ENCODE peak calls at places on chromosome 6, in six cellular contexts. C is AG10803, U is A673, S is HFF-Myc, W is cardiac fibroblast, I is foreskin fibroblast. K is an unnamed sample.

GRCh38 chr6:97292671-97293070 is 9.7 kb upstream of the MMS22L start:
- DNase-seq in C (peak), U (no peak), S (peak), W (no peak), I (peak), K (no peak)

GRCh38 chr6:2862712-2863174 is 21.1 kb upstream of the SERPINB1 start:
- DNase-seq in C (no peak), U (no peak), S (no peak), W (no peak), I (peak), K (no peak)

GRCh38 chr6:46184114-46184513 is 13.3 kb upstream of the ENPP5 start:
- DNase-seq in C (peak), U (no peak), S (peak), W (peak), I (peak), K (peak)

GRCh38 chr6:66173587-66173986 is 466.6 kb upstream of the EYS start:
- DNase-seq in C (no peak), U (no peak), S (no peak), W (no peak), I (no peak), K (no peak)

GRCh38 chr6:63919556-63920110 is 284.0 kb downstream of the PHF3 start:
- DNase-seq in C (no peak), U (no peak), S (no peak), W (no peak), I (no peak), K (no peak)

GRCh38 chr6:161443868-161444267 is 170.0 kb upstream of the AGPAT4 start:
- DNase-seq in C (peak), U (peak), S (no peak), W (no peak), I (no peak), K (no peak)

GRCh38 chr6:38141045-38141444 is 321.5 kb downstream of the ZFAND3 start:
- DNase-seq in C (no peak), U (no peak), S (no peak), W (no peak), I (no peak), K (no peak)

GRCh38 chr6:164035912-164036485 is 621.5 kb downstream of the QKI start:
- DNase-seq in C (no peak), U (no peak), S (no peak), W (no peak), I (no peak), K (no peak)

GRCh38 chr6:112086744-112087135 is 542 bp downstream of the TUBE1 start:
- DNase-seq in C (peak), U (peak), S (peak), W (peak), I (peak), K (no peak)

GRCh38 chr6:137494281-137494966 is at the start of gene OLIG3:
- DNase-seq in C (no peak), U (no peak), S (no peak), W (no peak), I (no peak), K (no peak)

GRCh38 chr6:20367716-20368485 is 33.8 kb upstream of the E2F3 start:
- DNase-seq in C (peak), U (no peak), S (no peak), W (peak), I (peak), K (no peak)

GRCh38 chr6:136382676-136383075 is 93.0 kb upstream of the BCLAF1 start:
- DNase-seq in C (no peak), U (no peak), S (no peak), W (no peak), I (no peak), K (no peak)

GRCh38 chr6:157779705-157780604 is 43.1 kb upstream of the SNX9 start:
- DNase-seq in C (peak), U (no peak), S (no peak), W (peak), I (peak), K (no peak)

GRCh38 chr6:96007663-96008062 is 8.1 kb upstream of the FUT9 start:
- DNase-seq in C (no peak), U (no peak), S (no peak), W (no peak), I (no peak), K (no peak)

GRCh38 chr6:149924933-149925252 is 2.0 kb upstream of the RAET1G start:
- DNase-seq in C (no peak), U (no peak), S (no peak), W (no peak), I (no peak), K (no peak)

GRCh38 chr6:116528800-116529199 is 16.7 kb downstream of the TRAPPC3L start:
- DNase-seq in C (no peak), U (no peak), S (no peak), W (peak), I (no peak), K (no peak)

GRCh38 chr6:39102024-39102820 is 12.8 kb downstream of the SAYSD1 start:
- DNase-seq in C (peak), U (no peak), S (no peak), W (peak), I (peak), K (peak)

GRCh38 chr6:3312604-3313167 is 53.9 kb downstream of the PSMG4 start:
- DNase-seq in C (no peak), U (no peak), S (no peak), W (no peak), I (no peak), K (no peak)

GRCh38 chr6:142918339-142919042 is 26.5 kb downstream of the HIVEP2 start:
- DNase-seq in C (no peak), U (no peak), S (no peak), W (no peak), I (peak), K (no peak)

GRCh38 chr6:126914172-126914571 is 204.3 kb upstream of the RSPO3 start:
- DNase-seq in C (no peak), U (no peak), S (no peak), W (no peak), I (peak), K (no peak)

GRCh38 chr6:41577865-41578713 is 31.9 kb downstream of the FOXP4 start:
- DNase-seq in C (peak), U (peak), S (no peak), W (peak), I (peak), K (no peak)

GRCh38 chr6:2943564-2943955 is 27.8 kb downstream of the SERPINB6 start:
- DNase-seq in C (no peak), U (no peak), S (no peak), W (no peak), I (no peak), K (no peak)

GRCh38 chr6:41306187-41306854 is 19.8 kb upstream of the TREM1 start:
- DNase-seq in C (peak), U (peak), S (peak), W (peak), I (peak), K (no peak)

GRCh38 chr6:71404145-71404966 is 115.7 kb downstream of the OGFRL1 start:
- DNase-seq in C (peak), U (peak), S (no peak), W (peak), I (peak), K (no peak)

GRCh38 chr6:54654376-54654775 is 192.2 kb upstream of the FAM83B start:
- DNase-seq in C (no peak), U (no peak), S (no peak), W (no peak), I (no peak), K (no peak)

GRCh38 chr6:136723780-136724179 is 68.5 kb downstream of the MAP3K5 start:
- DNase-seq in C (no peak), U (peak), S (no peak), W (no peak), I (peak), K (no peak)

GRCh38 chr6:26044140-26045045 is 42.8 kb upstream of the HFE start:
- DNase-seq in C (peak), U (peak), S (no peak), W (peak), I (peak), K (no peak)

GRCh38 chr6:26045939-26046368 is 41.3 kb upstream of the HFE start:
- DNase-seq in C (no peak), U (peak), S (no peak), W (peak), I (no peak), K (no peak)

GRCh38 chr6:26048590-26048989 is 38.6 kb upstream of the HFE start:
- DNase-seq in C (peak), U (no peak), S (no peak), W (no peak), I (no peak), K (no peak)

GRCh38 chr6:26043389-26044139 is 43.7 kb upstream of the HFE start:
- DNase-seq in C (peak), U (peak), S (peak), W (peak), I (peak), K (peak)

DNA sequence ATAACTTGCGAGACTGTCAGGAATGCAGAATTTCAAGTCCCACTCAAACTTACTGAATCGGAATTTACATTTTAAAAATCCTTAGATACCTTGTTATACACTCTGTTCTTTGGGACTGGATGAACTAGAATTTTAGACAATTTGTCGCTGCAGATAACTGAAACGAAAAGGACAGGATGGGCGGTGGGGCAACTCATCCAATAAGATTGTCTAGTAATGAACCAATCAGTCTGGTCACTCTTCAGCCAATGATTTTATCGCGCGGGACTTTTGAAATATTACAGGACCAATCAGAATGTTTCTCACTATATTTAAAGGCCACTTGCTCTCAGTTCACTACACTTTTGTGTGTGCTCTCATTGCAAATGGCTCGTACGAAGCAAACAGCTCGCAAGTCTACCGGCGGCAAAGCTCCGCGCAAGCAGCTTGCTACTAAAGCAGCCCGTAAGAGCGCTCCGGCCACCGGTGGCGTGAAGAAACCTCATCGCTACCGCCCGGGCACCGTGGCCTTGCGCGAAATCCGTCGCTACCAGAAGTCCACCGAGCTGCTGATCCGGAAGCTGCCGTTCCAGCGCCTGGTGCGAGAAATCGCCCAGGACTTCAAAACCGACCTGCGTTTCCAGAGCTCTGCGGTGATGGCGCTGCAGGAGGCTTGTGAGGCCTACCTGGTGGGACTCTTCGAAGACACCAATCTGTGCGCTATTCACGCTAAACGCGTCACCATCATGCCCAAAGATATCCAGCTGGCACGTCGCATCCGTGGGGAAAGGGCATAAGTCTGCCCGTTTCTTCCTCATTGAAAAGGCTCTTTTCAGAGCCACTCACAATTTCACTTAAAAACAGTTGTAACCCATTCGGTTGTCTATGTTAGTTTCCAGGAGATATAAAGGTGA is 41.9 kb upstream of the HFE start:
- DNase-seq in C (peak), U (peak), S (peak), W (peak), I (peak), K (peak)
- H3K4me3 ChIP-seq in C (peak), U (peak), S (peak), W (peak), I (peak), K (peak)

GRCh38 chr6:53065266-53066058 is at the start of gene FBXO9:
- DNase-seq in C (peak), U (peak), S (no peak), W (no peak), I (peak), K (no peak)
- H3K4me3 ChIP-seq in C (peak), U (peak), S (peak), W (peak), I (peak), K (peak)

DNA sequence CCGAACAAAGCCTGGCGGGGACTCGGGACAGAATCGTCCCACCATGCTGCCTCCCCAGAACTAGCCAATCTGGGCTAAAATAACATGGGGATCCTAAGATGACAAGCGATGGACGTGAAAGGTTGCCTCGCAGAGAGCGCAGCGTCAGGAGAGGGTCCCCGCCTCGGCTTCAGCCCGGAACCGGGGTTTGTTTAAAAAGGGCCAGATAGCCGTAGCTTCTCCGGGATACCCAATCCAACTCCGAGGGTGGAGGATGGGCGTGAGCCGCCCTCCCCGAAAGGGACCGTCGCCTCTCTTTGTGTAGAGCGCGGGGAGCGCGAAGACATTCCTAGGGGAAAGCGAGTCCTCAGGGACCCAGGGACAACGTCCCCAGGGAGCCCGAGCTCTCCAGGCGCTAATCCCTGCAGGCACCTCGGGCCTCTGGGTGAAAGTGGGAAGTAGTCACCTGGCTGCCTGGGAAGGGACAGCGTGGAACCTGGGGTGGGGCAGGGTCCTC is 640 bp downstream of the CD24 start:
- DNase-seq in C (no peak), U (no peak), S (no peak), W (no peak), I (peak), K (no peak)
- H3K4me3 ChIP-seq in C (peak), U (peak), S (no peak), W (no peak), I (no peak), K (peak)

GRCh38 chr6:14109411-14109826 is 8.2 kb upstream of the CD83 start:
- DNase-seq in C (no peak), U (no peak), S (no peak), W (no peak), I (no peak), K (no peak)
- H3K4me3 ChIP-seq in C (no peak), U (no peak), S (no peak), W (no peak), I (no peak), K (no peak)

DNA sequence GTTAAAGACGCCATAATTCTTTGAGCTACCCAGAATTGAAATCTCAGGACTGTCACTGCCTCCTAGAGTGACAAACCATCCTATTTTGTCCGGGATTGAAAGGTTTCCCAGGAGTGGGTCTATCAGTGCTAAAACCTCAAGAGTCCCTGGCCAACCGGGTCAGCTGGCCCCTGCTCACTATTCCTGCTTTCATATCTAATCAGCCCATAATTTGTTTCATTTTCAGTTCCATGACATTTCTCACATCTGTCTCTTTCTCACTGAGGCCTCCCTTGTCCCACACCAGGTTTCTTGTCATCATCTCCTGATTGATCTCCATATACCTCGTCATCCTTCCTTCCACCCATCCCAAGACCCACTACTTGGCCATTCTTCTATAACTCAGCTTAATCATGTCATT is 98.2 kb downstream of the SLC35B3 start:
- DNase-seq in C (no peak), U (no peak), S (no peak), W (no peak), I (no peak), K (no peak)
- H3K4me3 ChIP-seq in C (no peak), U (no peak), S (no peak), W (no peak), I (no peak), K (no peak)

GRCh38 chr6:27242589-27243265 is 4.8 kb upstream of the PRSS16 start:
- DNase-seq in C (no peak), U (no peak), S (no peak), W (no peak), I (no peak), K (no peak)
- H3K4me3 ChIP-seq in C (no peak), U (no peak), S (no peak), W (no peak), I (no peak), K (no peak)

DNA sequence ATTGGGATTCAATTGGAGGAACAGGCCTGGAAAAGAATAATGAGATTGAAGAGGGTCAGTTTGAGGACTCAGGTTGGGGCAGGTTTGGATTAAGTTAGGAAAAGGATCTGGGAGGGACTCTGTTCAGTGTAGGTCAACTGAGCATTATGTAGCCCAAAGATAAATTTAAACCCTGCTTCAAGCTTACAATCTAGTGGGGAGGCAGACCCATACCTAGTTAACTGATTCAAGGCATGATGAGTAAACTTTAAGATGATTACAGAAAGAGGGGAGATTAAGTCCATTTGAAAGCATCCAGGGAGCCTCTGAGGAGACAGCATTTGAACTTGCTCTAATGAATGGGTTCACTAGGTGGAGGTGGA is 11.4 kb upstream of the LTA start:
- DNase-seq in C (no peak), U (no peak), S (no peak), W (no peak), I (no peak), K (no peak)
- H3K4me3 ChIP-seq in C (no peak), U (no peak), S (no peak), W (no peak), I (no peak), K (no peak)

GRCh38 chr6:153167026-153167891 is 36.2 kb upstream of the RGS17 start:
- DNase-seq in C (peak), U (peak), S (peak), W (peak), I (peak), K (peak)
- H3K4me3 ChIP-seq in C (no peak), U (no peak), S (no peak), W (peak), I (no peak), K (peak)

GRCh38 chr6:16358531-16359138 is 120.2 kb downstream of the GMPR start:
- DNase-seq in C (no peak), U (no peak), S (no peak), W (no peak), I (no peak), K (no peak)
- H3K4me3 ChIP-seq in C (no peak), U (no peak), S (no peak), W (no peak), I (no peak), K (no peak)